ENCODE peak calls at places on chromosomes 5 and 9, in nine cellular contexts. One of them, this sample, is unnamed. For H3K9me3, the result is how much of the 10 kb centered on the place peaks cover.

GRCh38 chr5:95087819-95088317 is 197.0 kb downstream of the MCTP1 start:
- DNase-seq in colonic mucosa: no peak
- DNase-seq in stomach: no peak
- DNase-seq in Caco-2: no peak
- DNase-seq in tibial nerve: no peak
- DNase-seq in AG04450: no peak
- DNase-seq in HCT116: no peak
- DNase-seq in H1: no peak
- DNase-seq in heart right ventricle: no peak
- DNase-seq in this sample: no peak

GRCh38 chr5:40410231-40410861 is 269.4 kb upstream of the PTGER4 start:
- DNase-seq in colonic mucosa: no peak
- DNase-seq in stomach: no peak
- DNase-seq in Caco-2: no peak
- DNase-seq in tibial nerve: no peak
- DNase-seq in AG04450: no peak
- DNase-seq in HCT116: no peak
- DNase-seq in H1: no peak
- DNase-seq in heart right ventricle: no peak
- DNase-seq in this sample: peak

GRCh38 chr9:130873966-130874365 is 22.6 kb downstream of the QRFP start:
- DNase-seq in colonic mucosa: no peak
- DNase-seq in stomach: no peak
- DNase-seq in Caco-2: no peak
- DNase-seq in tibial nerve: no peak
- DNase-seq in AG04450: no peak
- DNase-seq in HCT116: no peak
- DNase-seq in H1: no peak
- DNase-seq in heart right ventricle: no peak
- DNase-seq in this sample: no peak

GRCh38 chr9:115939065-115939765 is 214.4 kb upstream of the PAPPA start:
- DNase-seq in colonic mucosa: no peak
- DNase-seq in stomach: no peak
- DNase-seq in Caco-2: no peak
- DNase-seq in tibial nerve: no peak
- DNase-seq in AG04450: no peak
- DNase-seq in HCT116: no peak
- DNase-seq in H1: no peak
- DNase-seq in heart right ventricle: no peak
- DNase-seq in this sample: no peak

GRCh38 chr5:159764283-159764927 is 151.9 kb upstream of the ADRA1B start:
- DNase-seq in colonic mucosa: no peak
- DNase-seq in stomach: no peak
- DNase-seq in Caco-2: no peak
- DNase-seq in tibial nerve: no peak
- DNase-seq in AG04450: peak
- DNase-seq in HCT116: no peak
- DNase-seq in H1: no peak
- DNase-seq in heart right ventricle: no peak
- DNase-seq in this sample: no peak

GRCh38 chr5:73945505-73945904 is 319.5 kb downstream of the ARHGEF28 start:
- DNase-seq in colonic mucosa: peak
- DNase-seq in stomach: no peak
- DNase-seq in Caco-2: peak
- DNase-seq in tibial nerve: no peak
- DNase-seq in AG04450: no peak
- DNase-seq in HCT116: no peak
- DNase-seq in H1: peak
- DNase-seq in heart right ventricle: no peak
- DNase-seq in this sample: no peak

GRCh38 chr5:114339108-114339507 is 22.8 kb upstream of the KCNN2 start:
- DNase-seq in colonic mucosa: no peak
- DNase-seq in stomach: no peak
- DNase-seq in Caco-2: no peak
- DNase-seq in tibial nerve: no peak
- DNase-seq in AG04450: no peak
- DNase-seq in HCT116: no peak
- DNase-seq in H1: no peak
- DNase-seq in heart right ventricle: no peak
- DNase-seq in this sample: no peak

GRCh38 chr9:68780377-68780707 is 75.3 kb downstream of the PIP5K1B start:
- DNase-seq in colonic mucosa: no peak
- DNase-seq in stomach: no peak
- DNase-seq in Caco-2: no peak
- DNase-seq in tibial nerve: no peak
- DNase-seq in AG04450: no peak
- DNase-seq in HCT116: no peak
- DNase-seq in H1: no peak
- DNase-seq in heart right ventricle: no peak
- DNase-seq in this sample: no peak

GRCh38 chr5:137867664-137868063 is at the start of gene MYOT:
- DNase-seq in colonic mucosa: no peak
- DNase-seq in stomach: no peak
- DNase-seq in Caco-2: no peak
- DNase-seq in tibial nerve: no peak
- DNase-seq in AG04450: no peak
- DNase-seq in HCT116: no peak
- DNase-seq in H1: no peak
- DNase-seq in heart right ventricle: no peak
- DNase-seq in this sample: no peak

GRCh38 chr9:98248737-98249474 is 6.5 kb downstream of the TBC1D2 start:
- DNase-seq in colonic mucosa: peak
- DNase-seq in stomach: peak
- DNase-seq in Caco-2: no peak
- DNase-seq in tibial nerve: no peak
- DNase-seq in AG04450: peak
- DNase-seq in HCT116: no peak
- DNase-seq in H1: no peak
- DNase-seq in heart right ventricle: peak
- DNase-seq in this sample: no peak

GRCh38 chr9:78026416-78026815 is 5.2 kb downstream of the GNAQ start:
- DNase-seq in colonic mucosa: no peak
- DNase-seq in stomach: no peak
- DNase-seq in Caco-2: no peak
- DNase-seq in tibial nerve: no peak
- DNase-seq in AG04450: no peak
- DNase-seq in HCT116: no peak
- DNase-seq in H1: no peak
- DNase-seq in heart right ventricle: no peak
- DNase-seq in this sample: no peak

GRCh38 chr9:120885968-120886367 is 9.0 kb upstream of the PHF19 start:
- DNase-seq in colonic mucosa: no peak
- DNase-seq in stomach: no peak
- DNase-seq in Caco-2: no peak
- DNase-seq in tibial nerve: no peak
- DNase-seq in AG04450: no peak
- DNase-seq in HCT116: no peak
- DNase-seq in H1: no peak
- DNase-seq in heart right ventricle: no peak
- DNase-seq in this sample: no peak

GRCh38 chr9:126248680-126249079 is 77.9 kb upstream of the MVB12B start:
- DNase-seq in colonic mucosa: no peak
- DNase-seq in stomach: no peak
- DNase-seq in Caco-2: no peak
- DNase-seq in tibial nerve: no peak
- DNase-seq in AG04450: peak
- DNase-seq in HCT116: no peak
- DNase-seq in H1: no peak
- DNase-seq in heart right ventricle: no peak
- DNase-seq in this sample: no peak

GRCh38 chr9:1759009-1759408 is 256.1 kb upstream of the SMARCA2 start:
- DNase-seq in colonic mucosa: no peak
- DNase-seq in stomach: no peak
- DNase-seq in Caco-2: peak
- DNase-seq in tibial nerve: no peak
- DNase-seq in AG04450: no peak
- DNase-seq in HCT116: no peak
- DNase-seq in H1: no peak
- DNase-seq in heart right ventricle: no peak
- DNase-seq in this sample: no peak

GRCh38 chr5:134161712-134162395 is 14.9 kb downstream of the SKP1 start:
- DNase-seq in colonic mucosa: no peak
- DNase-seq in stomach: peak
- DNase-seq in Caco-2: no peak
- DNase-seq in tibial nerve: no peak
- DNase-seq in AG04450: no peak
- DNase-seq in HCT116: no peak
- DNase-seq in H1: no peak
- DNase-seq in heart right ventricle: no peak
- DNase-seq in this sample: no peak

DNA sequence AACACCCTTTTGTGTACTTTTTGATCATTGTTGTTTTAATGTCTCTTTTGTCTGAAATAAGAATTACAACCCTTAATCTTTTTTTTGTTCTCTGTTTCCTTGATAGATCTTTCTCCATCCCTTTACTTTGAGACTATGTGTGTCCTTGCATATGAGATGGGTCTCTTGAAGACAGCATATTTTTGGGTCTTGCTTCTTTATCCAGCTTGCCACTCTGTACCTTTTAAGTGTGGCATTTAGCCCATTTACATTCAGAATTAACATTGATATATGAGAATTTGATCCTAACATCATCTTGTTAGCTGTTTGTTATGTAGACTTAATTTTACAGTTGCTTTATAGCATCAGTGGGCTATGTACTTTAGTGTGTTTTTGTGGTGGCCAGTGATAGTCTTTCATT is 382.5 kb downstream of the MED10 start:
- DNase-seq in colonic mucosa: no peak
- DNase-seq in stomach: no peak
- DNase-seq in Caco-2: no peak
- DNase-seq in tibial nerve: no peak
- DNase-seq in AG04450: no peak
- DNase-seq in HCT116: no peak
- DNase-seq in H1: no peak
- DNase-seq in heart right ventricle: no peak
- DNase-seq in this sample: no peak
- H3K9me3 ChIP-seq in colonic mucosa: under half
- H3K9me3 ChIP-seq in stomach: half or more
- H3K9me3 ChIP-seq in Caco-2: under half
- H3K9me3 ChIP-seq in tibial nerve: under half
- H3K9me3 ChIP-seq in AG04450: under half
- H3K9me3 ChIP-seq in HCT116: under half
- H3K9me3 ChIP-seq in H1: under half
- H3K9me3 ChIP-seq in heart right ventricle: under half
- H3K9me3 ChIP-seq in this sample: under half

DNA sequence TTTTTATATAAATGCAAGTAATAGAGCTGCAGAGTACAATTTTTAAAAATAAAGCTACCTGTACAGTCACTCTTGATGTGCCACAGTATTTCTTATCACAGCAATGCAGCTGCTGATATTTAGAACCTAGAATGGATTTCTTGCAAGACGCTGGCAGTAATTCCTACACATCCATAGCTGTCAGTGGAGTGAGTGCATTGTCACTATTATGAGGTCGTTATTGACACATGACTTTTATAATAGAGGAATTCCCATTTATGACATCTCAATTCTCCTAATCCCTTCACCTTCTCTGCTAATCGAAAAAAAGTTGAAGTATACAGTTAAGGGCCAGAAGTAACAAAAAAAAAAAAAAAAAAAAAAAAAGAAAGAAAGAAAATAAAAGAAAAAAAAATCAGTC is 477.8 kb downstream of the TAF11L14 start:
- DNase-seq in colonic mucosa: no peak
- DNase-seq in stomach: no peak
- DNase-seq in Caco-2: no peak
- DNase-seq in tibial nerve: no peak
- DNase-seq in AG04450: no peak
- DNase-seq in HCT116: no peak
- DNase-seq in H1: no peak
- DNase-seq in heart right ventricle: no peak
- DNase-seq in this sample: no peak
- H3K9me3 ChIP-seq in colonic mucosa: under half
- H3K9me3 ChIP-seq in stomach: under half
- H3K9me3 ChIP-seq in Caco-2: under half
- H3K9me3 ChIP-seq in tibial nerve: under half
- H3K9me3 ChIP-seq in AG04450: under half
- H3K9me3 ChIP-seq in HCT116: under half
- H3K9me3 ChIP-seq in H1: under half
- H3K9me3 ChIP-seq in heart right ventricle: under half
- H3K9me3 ChIP-seq in this sample: under half

GRCh38 chr9:101408374-101409078 is 9.9 kb downstream of the ZNF189 start:
- DNase-seq in colonic mucosa: no peak
- DNase-seq in stomach: no peak
- DNase-seq in Caco-2: no peak
- DNase-seq in tibial nerve: no peak
- DNase-seq in AG04450: no peak
- DNase-seq in HCT116: no peak
- DNase-seq in H1: no peak
- DNase-seq in heart right ventricle: no peak
- DNase-seq in this sample: no peak
- H3K9me3 ChIP-seq in colonic mucosa: under half
- H3K9me3 ChIP-seq in stomach: half or more
- H3K9me3 ChIP-seq in Caco-2: half or more
- H3K9me3 ChIP-seq in tibial nerve: under half
- H3K9me3 ChIP-seq in AG04450: under half
- H3K9me3 ChIP-seq in HCT116: under half
- H3K9me3 ChIP-seq in H1: under half
- H3K9me3 ChIP-seq in heart right ventricle: half or more
- H3K9me3 ChIP-seq in this sample: under half

GRCh38 chr9:16709936-16710335 is 160.5 kb downstream of the BNC2 start:
- DNase-seq in colonic mucosa: no peak
- DNase-seq in stomach: no peak
- DNase-seq in Caco-2: no peak
- DNase-seq in tibial nerve: no peak
- DNase-seq in AG04450: no peak
- DNase-seq in HCT116: no peak
- DNase-seq in H1: no peak
- DNase-seq in heart right ventricle: no peak
- DNase-seq in this sample: no peak

GRCh38 chr9:16715404-16715803 is 155.1 kb downstream of the BNC2 start:
- DNase-seq in colonic mucosa: no peak
- DNase-seq in stomach: no peak
- DNase-seq in Caco-2: no peak
- DNase-seq in tibial nerve: no peak
- DNase-seq in AG04450: no peak
- DNase-seq in HCT116: no peak
- DNase-seq in H1: no peak
- DNase-seq in heart right ventricle: no peak
- DNase-seq in this sample: no peak

GRCh38 chr9:16710888-16711287 is 159.6 kb downstream of the BNC2 start:
- DNase-seq in colonic mucosa: no peak
- DNase-seq in stomach: no peak
- DNase-seq in Caco-2: no peak
- DNase-seq in tibial nerve: no peak
- DNase-seq in AG04450: no peak
- DNase-seq in HCT116: no peak
- DNase-seq in H1: no peak
- DNase-seq in heart right ventricle: no peak
- DNase-seq in this sample: no peak

GRCh38 chr9:16716631-16717030 is 153.8 kb downstream of the BNC2 start:
- DNase-seq in colonic mucosa: no peak
- DNase-seq in stomach: no peak
- DNase-seq in Caco-2: no peak
- DNase-seq in tibial nerve: no peak
- DNase-seq in AG04450: no peak
- DNase-seq in HCT116: no peak
- DNase-seq in H1: no peak
- DNase-seq in heart right ventricle: no peak
- DNase-seq in this sample: no peak

DNA sequence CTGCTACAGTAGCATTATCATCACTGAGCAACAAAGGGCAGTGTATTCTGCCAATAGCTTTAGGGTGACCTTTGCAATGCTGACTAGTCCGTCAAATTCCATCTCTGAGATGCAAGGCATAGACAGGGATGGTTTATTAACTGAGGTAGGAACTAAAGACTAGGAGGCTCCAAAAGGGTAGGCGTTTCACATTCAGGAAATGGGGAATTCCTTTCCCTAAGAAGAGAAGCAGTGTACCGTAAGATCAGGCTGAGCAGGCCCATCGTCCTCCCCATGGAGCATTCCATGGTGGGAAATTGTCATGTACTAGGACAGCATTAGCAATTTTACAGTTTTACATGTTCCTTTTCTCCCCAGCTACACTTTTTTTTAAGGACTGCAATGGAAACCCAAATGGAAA is 157.7 kb downstream of the BNC2 start:
- DNase-seq in colonic mucosa: no peak
- DNase-seq in stomach: no peak
- DNase-seq in Caco-2: no peak
- DNase-seq in tibial nerve: no peak
- DNase-seq in AG04450: no peak
- DNase-seq in HCT116: no peak
- DNase-seq in H1: no peak
- DNase-seq in heart right ventricle: no peak
- DNase-seq in this sample: no peak
- H3K9me3 ChIP-seq in colonic mucosa: under half
- H3K9me3 ChIP-seq in stomach: under half
- H3K9me3 ChIP-seq in Caco-2: under half
- H3K9me3 ChIP-seq in tibial nerve: under half
- H3K9me3 ChIP-seq in AG04450: under half
- H3K9me3 ChIP-seq in HCT116: under half
- H3K9me3 ChIP-seq in H1: under half
- H3K9me3 ChIP-seq in heart right ventricle: under half
- H3K9me3 ChIP-seq in this sample: under half

This sample was measured in T-helper 17 cell.